ENCODE peak calls at places on chromosome 4, in seven cellular contexts. S is endothelial cell of umbilical vein, I is prostate gland, Q is astrocyte of the spinal cord, A is fibroblast of lung, D is activated B cell treated with CpG ODN at 0.5 μM for 24 hours, Z is Calu3. E is an unnamed sample.

GRCh38 chr4:825063-825968 is 613 bp downstream of the CPLX1 start:
- DNase-seq in S (no peak), I (no peak), Q (no peak), A (no peak), D (peak; percentile 34), Z (no peak), E (no peak)

GRCh38 chr4:48653217-48654014 is 126.7 kb downstream of the FRYL start:
- DNase-seq in S (no peak), I (no peak), Q (peak; percentile 82), A (peak; percentile 80), D (no peak), Z (no peak), E (no peak)

GRCh38 chr4:182212211-182212761 is 30.9 kb upstream of the TENM3 start:
- DNase-seq in S (no peak), I (no peak), Q (peak; percentile 63), A (peak; percentile 67), D (no peak), Z (no peak), E (no peak)

GRCh38 chr4:188691811-188692210 is 552.6 kb downstream of the TRIML1 start:
- DNase-seq in S (no peak), I (no peak), Q (peak; percentile 19), A (peak; percentile 54), D (no peak), Z (no peak), E (no peak)

GRCh38 chr4:148053298-148054003 is 321.6 kb downstream of the ARHGAP10 start:
- DNase-seq in S (no peak), I (no peak), Q (no peak), A (peak; percentile 46), D (no peak), Z (no peak), E (no peak)

GRCh38 chr4:149835280-149835679 is 19.6 kb upstream of the IQCM start:
- DNase-seq in S (no peak), I (no peak), Q (no peak), A (no peak), D (no peak), Z (no peak), E (no peak)

GRCh38 chr4:80255374-80256095 is 10.9 kb upstream of the FGF5 start:
- DNase-seq in S (no peak), I (no peak), Q (peak; percentile 66), A (no peak), D (no peak), Z (no peak), E (no peak)

GRCh38 chr4:152979731-152980330 is 43.7 kb downstream of the FHDC1 start:
- DNase-seq in S (no peak), I (no peak), Q (no peak), A (no peak), D (no peak), Z (no peak), E (no peak)

GRCh38 chr4:83108101-83108861 is 6.2 kb downstream of the PLAC8 start:
- DNase-seq in S (no peak), I (no peak), Q (no peak), A (no peak), D (no peak), Z (no peak), E (no peak)

GRCh38 chr4:26173619-26174018 is 147.2 kb upstream of the RBPJ start:
- DNase-seq in S (no peak), I (no peak), Q (peak; percentile 62), A (peak; percentile 86), D (no peak), Z (no peak), E (no peak)

GRCh38 chr4:15913631-15913970 is 24.9 kb downstream of the FGFBP1 start:
- DNase-seq in S (peak; percentile 72), I (no peak), Q (peak; percentile 94), A (peak; percentile 70), D (no peak), Z (peak; percentile 35), E (no peak)

GRCh38 chr4:125254111-125254510 is 60.6 kb upstream of the FAT4 start:
- DNase-seq in S (no peak), I (no peak), Q (peak; percentile 68), A (peak; percentile 77), D (no peak), Z (no peak), E (no peak)

GRCh38 chr4:182067828-182068227 is 175.4 kb upstream of the TENM3 start:
- DNase-seq in S (no peak), I (no peak), Q (peak; percentile 20), A (no peak), D (no peak), Z (no peak), E (no peak)

GRCh38 chr4:110742148-110742547 is 119.3 kb upstream of the PITX2 start:
- DNase-seq in S (peak; percentile 13), I (no peak), Q (peak; percentile 23), A (no peak), D (no peak), Z (no peak), E (no peak)

GRCh38 chr4:38759077-38759789 is 23.6 kb downstream of the TLR10 start:
- DNase-seq in S (peak; percentile 64), I (peak; percentile 44), Q (peak; percentile 69), A (peak; percentile 74), D (no peak), Z (peak; percentile 45), E (peak; percentile 48)

GRCh38 chr4:107376293-107376692 is 340.2 kb upstream of the DKK2 start:
- DNase-seq in S (no peak), I (no peak), Q (no peak), A (no peak), D (no peak), Z (no peak), E (no peak)

GRCh38 chr4:113064244-113064643 is 14.8 kb downstream of the ANK2 start:
- DNase-seq in S (no peak), I (no peak), Q (no peak), A (no peak), D (no peak), Z (no peak), E (no peak)

GRCh38 chr4:176002007-176002623 is 63.5 kb upstream of the WDR17 start:
- DNase-seq in S (peak; percentile 5), I (no peak), Q (no peak), A (peak; percentile 7), D (peak; percentile 25), Z (peak; percentile 53), E (no peak)

GRCh38 chr4:23135792-23136645 is 443.3 kb downstream of the GBA3 start:
- DNase-seq in S (peak; percentile 24), I (no peak), Q (peak; percentile 70), A (peak; percentile 68), D (no peak), Z (peak; percentile 30), E (no peak)

GRCh38 chr4:73692284-73692683 is 48.1 kb upstream of the CXCL8 start:
- DNase-seq in S (peak; percentile 40), I (peak; percentile 28), Q (no peak), A (no peak), D (no peak), Z (no peak), E (no peak)

GRCh38 chr4:79917246-79917645 is 155.8 kb downstream of the ANTXR2 start:
- DNase-seq in S (peak; percentile 62), I (no peak), Q (peak; percentile 41), A (peak; percentile 48), D (peak; percentile 25), Z (peak; percentile 54), E (no peak)

GRCh38 chr4:113587640-113588275 is 173.8 kb downstream of the CAMK2D start:
- DNase-seq in S (no peak), I (no peak), Q (no peak), A (no peak), D (no peak), Z (no peak), E (no peak)

GRCh38 chr4:121198261-121198660 is 34.1 kb upstream of the TNIP3 start:
- DNase-seq in S (no peak), I (no peak), Q (no peak), A (no peak), D (no peak), Z (no peak), E (no peak)

GRCh38 chr4:3497554-3498389 is 34.5 kb downstream of the LRPAP1 start:
- DNase-seq in S (no peak), I (no peak), Q (no peak), A (no peak), D (no peak), Z (no peak), E (no peak)

GRCh38 chr4:158769175-158769831 is 477 bp downstream of the FNIP2 start:
- DNase-seq in S (peak; percentile 40), I (peak; percentile 16), Q (no peak), A (peak; percentile 16), D (peak; percentile 24), Z (peak; percentile 18), E (peak; percentile 68)

GRCh38 chr4:137180349-137180748 is 351.9 kb downstream of the PCDH18 start:
- DNase-seq in S (no peak), I (no peak), Q (no peak), A (no peak), D (no peak), Z (no peak), E (no peak)
- TF ChIP-seq CTCF in S (no peak), I (no peak), Q (no peak), A (peak; percentile 6), D (no peak), Z (no peak), E (no peak)

DNA sequence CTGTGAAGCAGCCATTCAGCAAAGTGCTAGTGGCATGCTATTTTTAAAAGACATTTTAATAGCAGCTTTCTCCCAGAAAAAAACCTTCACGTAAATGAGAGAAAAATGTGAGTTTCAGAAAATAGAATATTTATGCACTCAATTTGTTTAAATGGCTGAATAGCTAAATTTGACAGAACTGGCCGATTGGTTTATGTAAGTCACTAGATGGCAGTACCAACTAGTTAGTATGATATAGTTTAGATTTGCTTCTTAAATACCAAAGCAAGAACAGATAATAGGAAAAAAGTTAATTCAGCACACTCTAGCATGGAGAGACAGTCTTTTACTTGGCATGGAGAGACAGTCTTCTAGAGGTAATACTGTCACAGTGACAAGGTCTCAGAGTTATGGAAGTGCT is 250.1 kb downstream of the SNCA start:
- DNase-seq in S (peak; percentile 45), I (no peak), Q (peak; percentile 35), A (peak; percentile 67), D (no peak), Z (no peak), E (no peak)
- TF ChIP-seq CTCF in S (no peak), I (no peak), Q (peak; percentile 33), A (peak; percentile 30), D (no peak), Z (no peak), E (no peak)

DNA sequence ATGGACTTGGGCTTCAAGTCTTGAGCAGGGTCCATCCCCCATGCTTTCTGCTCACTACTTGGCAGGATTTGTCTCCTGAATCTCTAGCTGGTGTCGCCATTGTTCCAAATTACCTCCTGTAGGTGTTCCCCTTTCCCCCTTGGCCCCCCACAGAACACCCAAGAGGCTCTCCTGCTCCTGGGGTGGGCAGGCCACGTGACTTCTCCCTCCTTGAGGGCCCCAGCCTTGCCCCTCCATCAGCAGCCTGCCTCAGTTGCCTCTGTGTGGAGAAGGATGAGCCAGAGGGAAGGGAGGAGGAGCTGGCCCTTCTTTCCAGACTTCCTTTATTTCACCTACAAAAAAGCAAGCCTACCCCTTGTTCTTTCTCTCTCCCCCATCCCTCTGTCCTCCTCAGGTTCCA is 1.8 kb downstream of the GPR78 start:
- DNase-seq in S (no peak), I (no peak), Q (no peak), A (no peak), D (no peak), Z (no peak), E (no peak)
- TF ChIP-seq CTCF in S (no peak), I (no peak), Q (no peak), A (no peak), D (no peak), Z (no peak), E (no peak)

DNA sequence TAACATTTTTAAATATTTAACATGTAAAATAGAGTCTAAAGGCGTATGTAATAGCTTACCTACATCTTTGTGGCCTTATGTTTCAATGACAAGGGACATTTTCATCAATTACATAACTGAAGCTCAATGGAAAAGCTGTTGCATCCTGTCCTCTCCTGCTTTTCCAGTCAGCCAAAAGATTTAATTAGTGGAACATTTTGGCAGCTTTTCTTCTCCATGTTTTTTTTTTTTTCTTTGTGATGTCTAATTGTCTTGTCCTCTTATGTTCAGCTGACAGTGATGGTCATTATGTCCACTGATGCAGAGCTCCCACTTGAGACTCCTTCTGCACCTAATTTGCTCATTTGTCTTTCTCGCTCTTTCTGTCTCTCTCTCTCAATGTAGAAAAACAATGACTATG is 422.2 kb downstream of the GABRG1 start:
- DNase-seq in S (no peak), I (no peak), Q (no peak), A (no peak), D (no peak), Z (no peak), E (no peak)
- TF ChIP-seq CTCF in S (no peak), I (no peak), Q (no peak), A (no peak), D (no peak), Z (no peak), E (no peak)